ENCODE peak calls at places on chromosomes 4 and X, in four cellular contexts. M is mammary epithelial cell, Y is heart left ventricle, D is pancreas. Z is an unnamed sample. For H3K27me3, the result is how much of the 10 kb centered on the place peaks cover.

GRCh38 chr4:150366487-150366999 is 215.4 kb upstream of the MAB21L2 start:
- DNase-seq in D (no peak), M (no peak), Y (no peak), Z (no peak)

GRCh38 chr4:78569291-78569821 is 17.8 kb downstream of the ANXA3 start:
- DNase-seq in M (peak), Y (no peak), D (peak), Z (no peak)

GRCh38 chrX:24014388-24015018 is 12.5 kb downstream of the KLHL15 start:
- DNase-seq in Y (no peak), M (no peak), D (no peak), Z (no peak)

GRCh38 chrX:19888419-19888879 is 1.0 kb upstream of the SH3KBP1 start:
- DNase-seq in Y (peak), M (peak), D (no peak), Z (no peak)

GRCh38 chr4:107213410-107213809 is 177.3 kb upstream of the DKK2 start:
- DNase-seq in M (no peak), Y (no peak), D (no peak), Z (no peak)

GRCh38 chrX:148580016-148580415 is 79.6 kb downstream of the AFF2 start:
- DNase-seq in D (no peak), Y (no peak), M (no peak), Z (no peak)

GRCh38 chrX:12789976-12790375 is 1.2 kb upstream of the PRPS2 start:
- DNase-seq in D (no peak), Y (no peak), M (no peak), Z (no peak)

GRCh38 chr4:55445921-55446577 is 50.3 kb downstream of the TMEM165 start:
- DNase-seq in M (peak), D (no peak), Y (no peak), Z (no peak)

GRCh38 chr4:175560628-175561027 is 251.4 kb downstream of the GPM6A start:
- DNase-seq in D (no peak), Y (no peak), M (peak), Z (no peak)

GRCh38 chr4:153521467-153521866 is 55.3 kb downstream of the TMEM131L start:
- DNase-seq in D (no peak), Y (no peak), M (no peak), Z (no peak)

GRCh38 chrX:104013606-104014005 is at the start of gene H2BW1:
- DNase-seq in Y (no peak), D (no peak), M (no peak), Z (no peak)

GRCh38 chrX:136200466-136200865 is 50.7 kb downstream of the MAP7D3 start:
- DNase-seq in D (no peak), M (peak), Y (no peak), Z (no peak)

GRCh38 chr4:185033950-185034349 is 15.7 kb downstream of the HELT start:
- DNase-seq in Y (no peak), M (no peak), D (no peak), Z (no peak)

GRCh38 chrX:46582325-46582724 is 8.8 kb downstream of the CHST7 start:
- DNase-seq in D (no peak), M (peak), Y (no peak), Z (no peak)

GRCh38 chr4:88352062-88352461 is 26.6 kb upstream of the HERC6 start:
- DNase-seq in M (peak), D (no peak), Y (no peak), Z (no peak)

GRCh38 chrX:39308126-39308525 is 506.9 kb downstream of the MID1IP1 start:
- DNase-seq in Y (no peak), D (no peak), M (no peak), Z (no peak)

GRCh38 chrX:42090395-42090794 is 167.0 kb upstream of the CASK start:
- DNase-seq in D (no peak), M (no peak), Y (no peak), Z (no peak)

GRCh38 chrX:132171478-132171877 is 43.7 kb upstream of the FRMD7 start:
- DNase-seq in Y (no peak), D (no peak), M (no peak), Z (no peak)

GRCh38 chr4:152850377-152850776 is 70.6 kb downstream of the ARFIP1 start:
- DNase-seq in Y (peak), D (no peak), M (peak), Z (no peak)

GRCh38 chr4:163071308-163071707 is 95.4 kb downstream of the NAF1 start:
- DNase-seq in D (no peak), M (no peak), Y (no peak), Z (no peak)

GRCh38 chrX:19065535-19065934 is 56.7 kb downstream of the ADGRG2 start:
- DNase-seq in M (no peak), Y (no peak), D (no peak), Z (no peak)

GRCh38 chr4:163790231-163790630 is 295.7 kb downstream of the TMA16 start:
- DNase-seq in Y (no peak), M (no peak), D (no peak), Z (no peak)

GRCh38 chr4:153497988-153498967 is 32.1 kb downstream of the TMEM131L start:
- DNase-seq in M (no peak), Y (no peak), D (no peak), Z (no peak)

GRCh38 chr4:102533916-102534315 is 32.8 kb downstream of the NFKB1 start:
- DNase-seq in D (no peak), M (no peak), Y (no peak), Z (no peak)

GRCh38 chrX:2707334-2707760 is 16.3 kb downstream of the CD99 start:
- DNase-seq in M (peak), D (peak), Y (peak), Z (no peak)
- H3K27ac ChIP-seq in M (peak), D (no peak), Y (peak), Z (peak)

GRCh38 chr4:22859318-22859717 is 166.6 kb downstream of the GBA3 start:
- DNase-seq in D (no peak), Y (no peak), M (no peak), Z (no peak)
- H3K27me3 ChIP-seq in D (under half), Y (under half), M (under half), Z (under half)

GRCh38 chrX:112085149-112085548 is 2.6 kb upstream of the TRPC5 start:
- DNase-seq in Y (no peak), M (no peak), D (no peak), Z (no peak)

GRCh38 chrX:112087545-112087944 is 5.0 kb upstream of the TRPC5 start:
- DNase-seq in M (no peak), D (no peak), Y (no peak), Z (no peak)

GRCh38 chrX:112078606-112079005 is 4.0 kb downstream of the TRPC5 start:
- DNase-seq in Y (no peak), D (no peak), M (no peak), Z (no peak)

GRCh38 chrX:112081781-112082482 is 644 bp downstream of the TRPC5 start:
- DNase-seq in Y (no peak), D (no peak), M (no peak), Z (no peak)

GRCh38 chrX:112083624-112084326 is 1.2 kb upstream of the TRPC5 start:
- DNase-seq in Y (no peak), M (no peak), D (no peak), Z (no peak)
- H3K4me3 ChIP-seq in Y (no peak), M (no peak), D (no peak), Z (no peak)

GRCh38 chr4:1015179-1015578 is 3.8 kb downstream of the FGFRL1 start:
- DNase-seq in M (no peak), D (no peak), Y (no peak), Z (no peak)
- H3K27ac ChIP-seq in M (no peak), D (no peak), Y (no peak), Z (no peak)

GRCh38 chr4:5905714-5906113 is 12.8 kb upstream of the CRMP1 start:
- DNase-seq in M (no peak), Y (no peak), D (no peak), Z (no peak)
- H3K27me3 ChIP-seq in M (under half), Y (under half), D (under half), Z (under half)

DNA sequence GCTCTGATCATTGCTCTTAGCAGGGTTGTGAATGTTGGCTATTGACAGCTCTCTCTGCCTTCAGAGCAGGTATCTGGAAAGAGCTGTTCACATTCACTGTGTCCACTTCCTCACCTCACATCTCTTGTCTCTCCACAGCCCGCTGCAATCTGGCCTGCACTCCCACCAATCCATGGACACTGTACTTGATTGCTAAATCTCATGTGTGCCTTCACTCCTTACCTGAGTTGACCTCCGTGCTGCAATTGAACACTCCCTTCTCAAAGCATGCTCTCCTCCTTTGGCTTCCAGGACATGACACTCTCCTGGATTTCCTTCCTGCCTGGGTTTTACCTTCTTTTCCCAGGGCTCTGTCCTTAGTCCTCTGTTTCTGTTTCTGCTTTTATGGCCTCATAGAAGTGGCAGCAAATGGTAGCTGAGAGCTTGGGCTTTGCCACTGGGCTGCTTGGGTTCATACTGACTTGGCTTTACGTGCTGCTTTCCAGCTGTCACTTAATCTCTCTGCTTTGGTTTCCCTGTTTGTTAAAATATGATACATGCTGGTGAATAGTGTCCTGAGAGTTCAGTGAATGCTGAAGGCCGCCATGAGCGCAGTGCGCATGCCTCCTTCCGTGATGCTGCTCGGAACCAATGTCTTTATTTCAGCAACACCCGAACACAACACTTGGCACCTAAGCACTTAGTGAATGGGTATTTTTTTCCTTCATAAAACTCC is 29.5 kb downstream of the DCUN1D4 start:
- DNase-seq in M (no peak), Y (no peak), D (no peak), Z (no peak)
- H3K4me3 ChIP-seq in M (no peak), Y (no peak), D (no peak), Z (no peak)

GRCh38 chr4:24992968-24993367 is 37.8 kb downstream of the LGI2 start:
- DNase-seq in D (no peak), Y (no peak), M (no peak), Z (no peak)

GRCh38 chr4:24989327-24989726 is 41.4 kb downstream of the LGI2 start:
- DNase-seq in M (no peak), Y (no peak), D (no peak), Z (no peak)

GRCh38 chr4:24995346-24995745 is 35.4 kb downstream of the LGI2 start:
- DNase-seq in Y (no peak), D (no peak), M (no peak), Z (no peak)

GRCh38 chr4:24988776-24989175 is 42.0 kb downstream of the LGI2 start:
- DNase-seq in D (no peak), Y (no peak), M (peak), Z (no peak)

DNA sequence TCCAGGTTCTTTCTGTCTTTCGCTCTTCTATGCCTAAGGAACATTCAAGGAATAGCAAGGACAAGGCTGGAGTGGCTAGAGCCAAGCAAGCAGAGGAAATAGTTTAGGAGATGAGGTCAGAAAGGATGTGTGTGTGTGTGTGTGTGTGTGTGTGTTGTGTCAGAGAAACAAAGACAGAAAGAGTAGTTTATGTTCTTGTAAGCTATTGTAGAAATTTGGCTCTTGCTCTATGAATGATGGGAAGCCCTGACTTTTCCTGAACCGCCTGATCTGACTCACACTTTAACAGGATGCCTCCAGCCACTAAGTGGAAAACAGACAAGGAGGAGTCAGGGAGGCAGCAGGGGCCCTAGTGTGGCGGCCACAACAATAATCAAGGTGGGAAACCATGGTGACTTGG is 39.7 kb downstream of the LGI2 start:
- DNase-seq in M (peak), Y (peak), D (no peak), Z (no peak)
- H3K27ac ChIP-seq in M (no peak), Y (peak), D (no peak), Z (no peak)

DNA sequence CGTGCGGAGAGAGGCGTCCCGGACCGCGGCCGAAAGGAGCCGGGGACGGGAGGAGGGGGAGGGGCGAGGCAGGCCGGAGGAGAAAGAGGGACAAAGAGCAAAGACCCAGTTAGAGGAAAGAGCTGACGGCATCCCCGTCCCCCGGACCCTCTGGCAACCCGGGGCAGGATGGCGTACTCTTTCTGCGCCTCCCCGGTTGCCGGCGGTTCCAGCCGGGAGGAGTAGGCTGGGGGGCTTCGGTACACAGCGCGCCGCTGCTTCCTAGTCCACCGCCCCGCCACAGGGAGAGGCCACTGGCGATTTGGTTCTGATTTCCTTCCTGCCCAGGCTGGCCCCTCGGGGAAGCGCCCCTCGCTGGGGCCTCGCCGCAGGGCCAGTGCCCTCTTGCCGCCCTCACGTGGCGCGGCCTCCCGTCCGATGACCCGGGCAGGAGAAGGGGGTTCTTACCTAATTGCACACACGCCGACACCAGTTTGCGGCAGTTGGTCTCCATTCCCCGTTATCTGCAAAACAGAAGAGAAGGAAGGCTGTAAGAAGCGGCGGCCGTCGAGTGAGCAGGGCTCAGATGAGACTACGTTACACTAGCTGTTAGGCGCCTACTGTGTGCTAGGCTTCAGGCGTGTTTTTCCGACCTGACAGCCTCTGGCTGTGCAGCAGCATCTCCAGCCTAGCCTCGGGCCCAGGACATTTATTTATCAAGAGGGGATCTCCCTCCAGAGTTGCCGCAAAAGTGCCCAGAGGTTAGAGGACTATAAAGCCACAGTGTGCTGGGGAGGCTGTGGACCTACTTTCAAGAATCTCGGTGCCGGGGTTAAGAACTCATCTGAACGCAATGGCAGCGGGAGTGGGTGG is 9.9 kb upstream of the PITX2 start:
- DNase-seq in Y (no peak), D (no peak), M (no peak), Z (peak)
- H3K27me3 ChIP-seq in Y (half or more), D (half or more), M (half or more), Z (under half)

DNA sequence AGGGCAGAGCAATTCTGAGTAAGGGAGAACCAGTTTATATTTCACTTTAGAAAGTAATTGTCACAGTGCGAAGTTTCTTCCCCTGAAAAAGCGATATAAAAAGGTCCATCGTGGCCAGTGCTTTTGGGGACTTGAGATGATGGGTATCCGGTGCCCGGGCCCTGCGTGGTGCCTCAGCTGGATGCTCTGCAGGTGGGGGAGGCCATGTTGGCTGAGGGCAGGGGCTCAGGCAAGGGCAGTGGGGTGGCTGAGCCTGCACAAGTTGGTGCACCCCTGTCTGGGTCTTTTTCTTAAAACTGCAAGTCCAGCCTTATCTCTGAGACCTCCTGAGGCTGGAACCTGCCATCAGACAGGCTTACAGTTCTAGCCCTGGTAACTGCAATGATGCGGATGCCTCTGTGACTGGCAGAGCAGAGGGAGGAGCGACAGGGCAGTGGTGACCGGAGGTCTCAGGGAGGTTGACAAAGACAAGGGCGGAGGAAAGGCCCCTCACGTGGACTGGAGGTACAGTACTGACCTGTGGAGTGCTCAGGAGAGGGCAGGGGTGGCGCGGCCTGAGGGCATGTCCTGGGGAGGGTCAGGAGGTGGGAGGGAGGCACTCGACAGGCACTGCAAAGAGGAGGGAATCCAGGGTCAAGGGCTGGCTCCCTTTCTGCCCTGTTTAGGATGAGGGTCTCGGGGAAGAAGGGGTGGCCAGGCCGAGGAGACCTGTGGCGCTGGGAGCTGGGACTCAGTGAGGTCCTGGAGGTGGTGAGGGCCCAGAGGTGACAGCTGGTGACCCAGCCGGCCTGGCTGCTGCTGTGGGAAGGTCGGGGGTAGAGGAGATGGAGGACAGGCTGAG is 1.8 kb downstream of the RGS12 start:
- DNase-seq in D (no peak), M (no peak), Y (no peak), Z (no peak)
- H3K4me3 ChIP-seq in D (no peak), M (no peak), Y (no peak), Z (no peak)

Z was measured in right cardiac atrium.